ENCODE peak calls at places on chromosomes 13 and 19, in ten cellular contexts. B is foreskin fibroblast, U is K562, D is lower leg skin, R is brain microvascular endothelial cell, H is AG04450, Q is AG10803, M is BE2C, Z is choroid plexus epithelial cell, E is fibroblast of the aortic adventitia. N is an unnamed sample.

GRCh38 chr19:54271106-54271505 is 9.8 kb downstream of the LILRB2 start:
- DNase-seq in Z (no peak), D (peak), U (no peak), R (no peak), B (no peak), H (no peak), Q (no peak), M (no peak), E (no peak), N (no peak)

GRCh38 chr13:106919093-106919492 is 351.2 kb upstream of the ARGLU1 start:
- DNase-seq in R (peak), H (no peak), Q (no peak), D (no peak), U (no peak), B (peak), M (no peak), Z (peak), E (no peak), N (peak)

GRCh38 chr19:39304185-39304513 is 7.9 kb downstream of the IFNL1 start:
- DNase-seq in Q (no peak), B (no peak), U (no peak), R (no peak), E (no peak), Z (no peak), M (no peak), H (no peak), D (no peak), N (no peak)

GRCh38 chr13:94607939-94608338 is 6.3 kb downstream of the GPR180 start:
- DNase-seq in H (no peak), Z (no peak), E (no peak), R (no peak), D (no peak), B (no peak), M (no peak), Q (no peak), U (no peak), N (no peak)

GRCh38 chr13:27917121-27917947 is 2.5 kb upstream of the PDX1 start:
- DNase-seq in B (no peak), Z (no peak), E (no peak), U (no peak), H (no peak), D (no peak), M (no peak), R (no peak), Q (no peak), N (no peak)

GRCh38 chr13:66040506-66040905 is 1189.6 kb downstream of the PCDH9 start:
- DNase-seq in B (no peak), H (no peak), Z (peak), R (no peak), D (no peak), Q (peak), M (no peak), U (no peak), E (peak), N (peak)

GRCh38 chr19:41299755-41300089 is 10.2 kb upstream of the CCDC97 start:
- DNase-seq in U (no peak), Z (peak), R (peak), E (peak), H (peak), M (no peak), Q (peak), B (peak), D (peak), N (peak)

GRCh38 chr19:56504581-56504980 is 3.1 kb upstream of the ZNF471 start:
- DNase-seq in Q (no peak), H (no peak), R (peak), U (no peak), D (no peak), B (peak), E (peak), M (no peak), Z (peak), N (peak)

GRCh38 chr13:108987945-108988344 is 358.5 kb downstream of the MYO16 start:
- DNase-seq in Q (peak), M (no peak), H (no peak), R (no peak), Z (no peak), U (no peak), E (no peak), D (no peak), B (no peak), N (no peak)

GRCh38 chr19:39126593-39127187 is 1.1 kb downstream of the PAK4 start:
- DNase-seq in Z (peak), B (peak), M (no peak), Q (peak), D (no peak), U (no peak), R (no peak), H (no peak), E (peak), N (no peak)

GRCh38 chr13:41177616-41178015 is 16.8 kb downstream of the KBTBD7 start:
- DNase-seq in M (no peak), H (no peak), U (no peak), R (no peak), B (no peak), Q (peak), E (no peak), D (no peak), Z (no peak), N (peak)

GRCh38 chr13:77492982-77493381 is 42.5 kb upstream of the SCEL start:
- DNase-seq in B (peak), R (peak), Q (no peak), M (peak), H (no peak), Z (peak), E (peak), U (no peak), D (no peak), N (peak)

GRCh38 chr13:25966086-25966485 is 85.7 kb downstream of the SHISA2 start:
- DNase-seq in M (peak), D (no peak), Q (no peak), Z (peak), E (no peak), R (peak), B (no peak), U (no peak), H (no peak), N (no peak)

GRCh38 chr13:68027311-68027710 is 797.2 kb upstream of the PCDH9 start:
- DNase-seq in D (no peak), M (no peak), Q (no peak), H (no peak), E (no peak), R (no peak), Z (no peak), U (no peak), B (no peak), N (no peak)

GRCh38 chr13:112131740-112132113 is 64.8 kb downstream of the SOX1 start:
- DNase-seq in Z (no peak), R (no peak), U (no peak), Q (no peak), B (no peak), E (no peak), H (no peak), D (peak), M (no peak), N (no peak)

GRCh38 chr13:64910061-64910460 is 2320.1 kb downstream of the PCDH9 start:
- DNase-seq in B (no peak), R (no peak), U (no peak), D (no peak), H (no peak), Q (no peak), Z (no peak), E (no peak), M (no peak), N (no peak)

GRCh38 chr19:40141546-40141945 is 49.7 kb upstream of the MAP3K10 start:
- DNase-seq in Q (no peak), B (no peak), U (no peak), Z (no peak), M (no peak), H (no peak), R (no peak), E (peak), D (no peak), N (no peak)

GRCh38 chr13:112969692-112970338 is 801 bp downstream of the MCF2L start:
- DNase-seq in H (no peak), D (no peak), E (no peak), U (no peak), B (no peak), Q (no peak), M (no peak), Z (no peak), R (no peak), N (no peak)

GRCh38 chr13:99265823-99266426 is 7.7 kb upstream of the GPR18 start:
- DNase-seq in H (no peak), R (peak), E (peak), D (no peak), B (peak), Z (peak), Q (peak), U (peak), M (peak), N (peak)

GRCh38 chr19:49165111-49165750 is 7.6 kb downstream of the TRPM4 start:
- DNase-seq in H (no peak), U (no peak), Q (no peak), E (no peak), D (no peak), Z (peak), R (peak), B (no peak), M (no peak), N (no peak)

GRCh38 chr13:94163535-94163934 is 315.9 kb downstream of the DCT start:
- DNase-seq in D (no peak), M (no peak), U (no peak), Q (no peak), E (no peak), R (no peak), Z (no peak), H (no peak), B (no peak), N (no peak)

GRCh38 chr19:54470991-54471782 is 1.9 kb downstream of the CDC42EP5 start:
- DNase-seq in E (no peak), D (peak), B (peak), H (no peak), U (peak), R (no peak), M (no peak), Z (no peak), Q (no peak), N (peak)

GRCh38 chr19:30428281-30428680 is 56.1 kb downstream of the ZNF536 start:
- DNase-seq in R (no peak), Q (no peak), M (no peak), E (no peak), B (no peak), U (no peak), D (peak), H (no peak), Z (no peak), N (no peak)

GRCh38 chr13:74129500-74130144 is 4.6 kb downstream of the KLF12 start:
- DNase-seq in Q (peak), Z (peak), R (no peak), B (peak), E (peak), H (no peak), U (no peak), M (no peak), D (no peak), N (no peak)

GRCh38 chr13:46748300-46748699 is 48.7 kb downstream of the ESD start:
- DNase-seq in U (no peak), Q (peak), H (no peak), M (peak), D (no peak), Z (no peak), R (no peak), E (no peak), B (peak), N (no peak)

GRCh38 chr19:4534836-4535658 is at the start of gene PLIN5:
- DNase-seq in B (peak), Q (no peak), D (no peak), U (peak), H (no peak), R (peak), M (peak), E (peak), Z (peak), N (peak)

GRCh38 chr19:16336571-16336970 is 11.9 kb downstream of the KLF2 start:
- DNase-seq in D (no peak), B (peak), E (peak), H (no peak), M (no peak), R (no peak), Z (peak), U (no peak), Q (peak), N (peak)

GRCh38 chr13:89401209-89401810 is 1730.1 kb downstream of the SLITRK5 start:
- DNase-seq in M (no peak), Z (peak), Q (peak), R (peak), U (no peak), E (peak), B (peak), H (peak), D (no peak), N (peak)

GRCh38 chr19:50402544-50403301 is 16.0 kb upstream of the SPIB start:
- DNase-seq in R (no peak), U (no peak), M (no peak), Q (no peak), D (no peak), B (no peak), Z (no peak), H (no peak), E (no peak), N (no peak)

GRCh38 chr13:91426913-91427312 is 28.5 kb downstream of the GPC5 start:
- DNase-seq in U (no peak), H (no peak), D (no peak), Z (no peak), B (no peak), M (no peak), R (no peak), Q (no peak), E (no peak), N (no peak)

GRCh38 chr19:48807590-48808308 is 3.1 kb downstream of the BCAT2 start:
- DNase-seq in M (no peak), Z (no peak), B (no peak), Q (no peak), R (no peak), H (no peak), U (peak), E (no peak), D (no peak), N (no peak)

GRCh38 chr19:15432629-15433518 is 14.1 kb upstream of the AKAP8L start:
- DNase-seq in M (peak), D (peak), Z (peak), B (peak), R (peak), U (peak), E (peak), H (peak), Q (peak), N (peak)

GRCh38 chr13:44930907-44931676 is 58.2 kb downstream of the NUFIP1 start:
- DNase-seq in H (no peak), Z (peak), E (peak), R (peak), Q (peak), D (no peak), U (no peak), B (peak), M (peak), N (peak)

GRCh38 chr19:56661248-56661647 is 10.3 kb downstream of the ZNF835 start:
- DNase-seq in B (no peak), U (no peak), D (peak), Q (no peak), E (no peak), Z (no peak), M (no peak), H (no peak), R (no peak), N (no peak)

GRCh38 chr19:8302357-8302691 is 5.8 kb downstream of the CD320 start:
- DNase-seq in H (no peak), B (peak), U (peak), M (peak), Z (peak), E (no peak), R (no peak), Q (no peak), D (peak), N (peak)

GRCh38 chr13:110615322-110616102 is at the start of gene NAXD:
- DNase-seq in D (peak), Z (peak), H (peak), R (peak), Q (peak), E (peak), B (peak), U (peak), M (peak), N (peak)

GRCh38 chr19:15928321-15928720 is 6.0 kb downstream of the CYP4F11 start:
- DNase-seq in M (no peak), H (no peak), Q (no peak), E (no peak), R (no peak), Z (no peak), U (no peak), D (no peak), B (no peak), N (no peak)

GRCh38 chr19:42121666-42122069 is 10.6 kb downstream of the POU2F2 start:
- DNase-seq in Z (peak), H (peak), B (peak), Q (peak), R (peak), M (no peak), D (peak), U (no peak), E (peak), N (peak)

DNA sequence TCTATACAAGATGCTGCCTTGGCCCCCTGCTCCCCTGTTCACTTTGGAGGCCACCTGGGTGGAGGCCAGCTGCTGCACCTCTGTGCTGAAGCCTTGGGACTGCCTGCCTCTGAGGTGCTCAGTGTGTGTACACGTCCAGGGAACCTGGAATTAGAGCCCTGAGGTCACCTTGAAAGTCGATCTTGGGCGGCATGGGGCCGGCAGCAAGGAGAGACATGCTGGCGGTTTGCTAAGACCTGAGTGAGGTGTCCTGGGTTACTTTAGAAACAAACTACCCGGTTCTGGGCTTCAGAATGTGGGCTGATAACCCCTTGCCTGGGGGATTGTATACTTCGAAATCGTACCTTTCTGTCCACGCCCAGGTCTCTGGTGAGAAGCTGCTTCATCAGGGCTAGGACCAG is 25.5 kb downstream of the TSSK6 start:
- DNase-seq in E (no peak), U (no peak), H (no peak), D (no peak), Q (no peak), R (no peak), M (no peak), Z (no peak), B (peak), N (no peak)
- H3K4me3 ChIP-seq in E (peak), U (no peak), H (no peak), D (no peak), Q (no peak), R (no peak), M (peak), Z (no peak), B (no peak), N (no peak)

DNA sequence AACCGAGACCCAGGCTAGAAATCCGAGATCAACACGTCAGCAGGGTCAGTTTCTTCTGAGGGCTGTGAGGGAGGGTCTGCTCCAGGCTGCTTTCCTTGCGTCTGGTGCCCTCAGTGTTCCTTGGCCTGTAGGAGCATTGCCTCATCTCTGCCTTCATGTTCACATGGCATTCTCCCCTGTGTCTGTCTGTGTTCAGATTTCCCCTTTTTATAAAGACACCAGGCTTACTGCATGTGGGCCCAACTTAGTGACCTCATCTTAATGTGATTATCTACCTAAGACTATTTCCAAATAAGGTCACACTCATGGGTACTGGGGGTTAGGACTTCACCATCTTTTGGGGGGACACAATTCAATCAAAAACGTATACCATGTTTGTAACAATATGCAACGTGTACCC is 57.2 kb upstream of the C1QTNF9 start:
- DNase-seq in R (no peak), H (no peak), D (no peak), U (no peak), B (no peak), E (no peak), Z (no peak), Q (no peak), M (no peak), N (no peak)
- H3K4me3 ChIP-seq in R (no peak), H (no peak), D (no peak), U (no peak), B (no peak), E (no peak), Z (no peak), Q (no peak), M (no peak), N (no peak)

GRCh38 chr13:24540236-24541126 is 27.9 kb upstream of the PARP4 start:
- DNase-seq in R (no peak), Q (no peak), B (peak), H (no peak), U (peak), D (no peak), M (no peak), E (no peak), Z (peak), N (peak)

GRCh38 chr13:24539500-24540165 is 27.1 kb upstream of the PARP4 start:
- DNase-seq in E (no peak), M (no peak), U (no peak), H (no peak), Z (no peak), B (no peak), Q (no peak), D (no peak), R (no peak), N (no peak)

DNA sequence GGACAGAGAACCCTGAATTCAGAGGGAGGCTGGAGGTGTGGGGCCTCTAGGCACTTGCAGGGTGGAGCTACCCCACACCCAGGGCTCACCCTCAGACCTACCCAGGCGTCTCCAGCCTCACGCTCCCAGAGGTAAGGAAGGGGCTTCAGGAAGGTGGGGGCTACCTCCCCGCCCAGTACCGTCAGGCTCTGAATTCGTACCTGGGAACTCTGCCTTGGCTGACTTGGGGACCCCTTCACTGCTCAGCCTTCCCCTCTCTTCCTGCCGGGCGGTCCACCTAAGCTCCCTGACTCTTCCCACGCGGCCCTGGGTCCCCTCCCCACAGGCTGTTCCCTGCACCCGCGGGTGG is 28.5 kb upstream of the PARP4 start:
- DNase-seq in E (no peak), R (no peak), Q (no peak), B (no peak), D (no peak), M (no peak), H (no peak), Z (no peak), U (no peak), N (no peak)
- H3K4me3 ChIP-seq in E (no peak), R (peak), Q (no peak), B (peak), D (no peak), M (no peak), H (peak), Z (peak), U (no peak), N (peak)

DNA sequence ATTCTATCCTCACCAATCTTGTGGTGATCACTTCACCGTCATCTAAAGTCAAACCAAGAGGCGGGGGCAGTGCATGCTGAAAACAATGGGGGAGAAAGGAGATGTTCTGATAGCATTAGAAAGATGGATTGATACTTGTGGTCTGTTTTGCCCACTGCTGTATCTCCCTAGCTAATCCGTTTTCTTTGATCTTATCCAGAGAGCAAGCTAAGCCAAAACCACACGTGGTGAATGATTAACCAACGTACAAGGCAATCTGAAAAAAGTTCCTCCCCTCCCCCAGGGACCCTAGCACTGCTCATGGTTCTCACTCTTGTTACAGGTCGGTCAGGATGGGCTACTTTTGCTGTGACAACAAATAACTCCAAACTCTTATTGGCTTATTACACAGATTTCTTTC is 11.8 kb upstream of the C13orf42 start:
- DNase-seq in B (no peak), D (no peak), H (no peak), R (no peak), M (no peak), E (no peak), Q (no peak), U (no peak), Z (no peak), N (no peak)
- H3K4me3 ChIP-seq in B (no peak), D (no peak), H (no peak), R (no peak), M (no peak), E (no peak), Q (no peak), U (no peak), Z (no peak), N (no peak)

GRCh38 chr19:22526661-22527272 is 104.6 kb upstream of the ZNF98 start:
- DNase-seq in M (no peak), D (no peak), E (no peak), H (no peak), B (no peak), U (no peak), Z (no peak), R (no peak), Q (no peak), N (no peak)
- H3K4me3 ChIP-seq in M (no peak), D (no peak), E (no peak), H (no peak), B (no peak), U (no peak), Z (no peak), R (no peak), Q (no peak), N (no peak)

N was measured in cardiac fibroblast.